ENCODE peak calls at places on chromosomes 4 and X, in ten cellular contexts. W is CD4-positive, CD25-positive, alpha-beta regulatory T cell; A is mesenchymal stem cell; V is cardiac muscle cell; N is colonic mucosa; C is left lung; L is endothelial cell of umbilical vein; S is fibroblast of lung; I is MG63; Q is A549. F is an unnamed sample.
A peak's percentile ranks its signal among the peaks of the same experiment; 100 is the strongest.

GRCh38 chr4:41095192-41095872 is 119.0 kb downstream of the APBB2 start:
- DNase-seq in W (no peak), A (no peak), V (no peak), N (no peak), C (no peak), L (no peak), S (no peak), I (no peak), Q (no peak), F (no peak)

GRCh38 chr4:93828332-93828829 is at the start of gene ATOH1:
- DNase-seq in W (no peak), A (no peak), V (no peak), N (peak; percentile 79), C (no peak), L (no peak), S (peak; percentile 7), I (peak; percentile 2), Q (peak; percentile 7), F (no peak)

GRCh38 chr4:151150821-151151580 is 51.6 kb downstream of the RPS3A start:
- DNase-seq in W (no peak), A (no peak), V (no peak), N (no peak), C (no peak), L (no peak), S (no peak), I (no peak), Q (no peak), F (no peak)

GRCh38 chr4:26907731-26908599 is 47.3 kb downstream of the STIM2 start:
- DNase-seq in W (no peak), A (no peak), V (no peak), N (no peak), C (no peak), L (peak; percentile 14), S (no peak), I (no peak), Q (no peak), F (no peak)

GRCh38 chr4:96630839-96631238 is 790.9 kb downstream of the PDHA2 start:
- DNase-seq in W (no peak), A (no peak), V (no peak), N (no peak), C (no peak), L (no peak), S (no peak), I (no peak), Q (no peak), F (no peak)

GRCh38 chrX:24100713-24101112 is 46.0 kb downstream of the EIF2S3 start:
- DNase-seq in W (no peak), A (peak; percentile 64), V (peak; percentile 48), N (no peak), C (no peak), L (peak; percentile 2), S (peak; percentile 68), I (no peak), Q (no peak), F (no peak)

GRCh38 chrX:119669424-119670037 is 23.4 kb downstream of the SEPTIN6 start:
- DNase-seq in W (no peak), A (peak; percentile 93), V (no peak), N (no peak), C (no peak), L (peak; percentile 68), S (peak; percentile 58), I (no peak), Q (no peak), F (no peak)

GRCh38 chr4:128477540-128477939 is 189.9 kb upstream of the PGRMC2 start:
- DNase-seq in W (no peak), A (no peak), V (no peak), N (no peak), C (peak; percentile 52), L (no peak), S (no peak), I (no peak), Q (no peak), F (no peak)

GRCh38 chr4:81221303-81222081 is 6.5 kb upstream of the PRKG2 start:
- DNase-seq in W (no peak), A (no peak), V (peak; percentile 30), N (no peak), C (no peak), L (no peak), S (no peak), I (no peak), Q (no peak), F (no peak)

GRCh38 chrX:15241258-15241657 is 28.6 kb downstream of the ASB9 start:
- DNase-seq in W (no peak), A (no peak), V (no peak), N (no peak), C (no peak), L (no peak), S (no peak), I (no peak), Q (no peak), F (no peak)

GRCh38 chr4:19947349-19947748 is 304.4 kb upstream of the SLIT2 start:
- DNase-seq in W (no peak), A (peak; percentile 17), V (peak; percentile 81), N (no peak), C (no peak), L (no peak), S (peak; percentile 77), I (peak; percentile 37), Q (no peak), F (no peak)

GRCh38 chr4:168679397-168680176 is 182.7 kb downstream of the PALLD start:
- DNase-seq in W (no peak), A (no peak), V (no peak), N (no peak), C (no peak), L (no peak), S (no peak), I (no peak), Q (peak; percentile 81), F (no peak)

DNA sequence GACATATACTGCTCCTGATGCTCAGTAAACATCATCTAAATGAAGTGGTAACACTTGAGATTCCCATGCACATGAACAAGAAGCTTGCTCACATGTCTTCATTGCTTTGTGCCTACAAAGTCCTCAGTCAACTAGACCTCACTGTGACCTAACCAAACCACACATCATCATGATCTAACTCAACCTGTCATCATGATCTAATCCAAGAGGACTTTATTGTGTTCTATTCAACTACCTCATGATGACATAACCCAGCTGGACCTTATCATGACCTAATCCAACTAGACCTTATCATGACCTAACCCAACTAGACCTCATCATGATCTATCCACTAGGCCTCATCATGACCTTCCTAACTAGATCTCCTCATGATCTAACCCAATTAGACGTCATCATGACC is 83.6 kb downstream of the DHRSX start:
- DNase-seq in W (no peak), A (no peak), V (no peak), N (no peak), C (no peak), L (no peak), S (peak; percentile 7), I (no peak), Q (no peak), F (no peak)
- H3K9me3 ChIP-seq in W (no peaks in the 10 kb centered on the region), A (no peaks in the 10 kb centered on the region), V (no peaks in the 10 kb centered on the region), N (no peaks in the 10 kb centered on the region), C (no peaks in the 10 kb centered on the region), L (no peaks in the 10 kb centered on the region), S (no peaks in the 10 kb centered on the region), I (no peaks in the 10 kb centered on the region), Q (no peaks in the 10 kb centered on the region), F (no peaks in the 10 kb centered on the region)

GRCh38 chr4:68358988-68359387 is 9.1 kb upstream of the YTHDC1 start:
- DNase-seq in W (no peak), A (no peak), V (no peak), N (no peak), C (no peak), L (no peak), S (no peak), I (no peak), Q (no peak), F (no peak)

GRCh38 chr4:68365068-68365467 is 15.2 kb upstream of the YTHDC1 start:
- DNase-seq in W (no peak), A (no peak), V (no peak), N (no peak), C (no peak), L (no peak), S (no peak), I (no peak), Q (no peak), F (no peak)

GRCh38 chr4:68359508-68359907 is 9.6 kb upstream of the YTHDC1 start:
- DNase-seq in W (no peak), A (peak; percentile 53), V (no peak), N (no peak), C (no peak), L (no peak), S (no peak), I (no peak), Q (no peak), F (no peak)

GRCh38 chr4:68361146-68361589 is 11.3 kb upstream of the YTHDC1 start:
- DNase-seq in W (no peak), A (peak; percentile 91), V (peak; percentile 47), N (no peak), C (no peak), L (no peak), S (peak; percentile 62), I (peak; percentile 16), Q (peak; percentile 54), F (no peak)

GRCh38 chr4:68360570-68360969 is 10.7 kb upstream of the YTHDC1 start:
- DNase-seq in W (no peak), A (no peak), V (no peak), N (no peak), C (no peak), L (no peak), S (no peak), I (no peak), Q (no peak), F (no peak)
- H3K9me3 ChIP-seq in W (no peaks in the 10 kb centered on the region), A (peaks cover 4% of the 10 kb centered on the region), V (no peaks in the 10 kb centered on the region), N (no peaks in the 10 kb centered on the region), C (no peaks in the 10 kb centered on the region), L (no peaks in the 10 kb centered on the region), S (no peaks in the 10 kb centered on the region), I (no peaks in the 10 kb centered on the region), Q (peaks cover 3% of the 10 kb centered on the region), F (peaks cover under 1% of the 10 kb centered on the region)

DNA sequence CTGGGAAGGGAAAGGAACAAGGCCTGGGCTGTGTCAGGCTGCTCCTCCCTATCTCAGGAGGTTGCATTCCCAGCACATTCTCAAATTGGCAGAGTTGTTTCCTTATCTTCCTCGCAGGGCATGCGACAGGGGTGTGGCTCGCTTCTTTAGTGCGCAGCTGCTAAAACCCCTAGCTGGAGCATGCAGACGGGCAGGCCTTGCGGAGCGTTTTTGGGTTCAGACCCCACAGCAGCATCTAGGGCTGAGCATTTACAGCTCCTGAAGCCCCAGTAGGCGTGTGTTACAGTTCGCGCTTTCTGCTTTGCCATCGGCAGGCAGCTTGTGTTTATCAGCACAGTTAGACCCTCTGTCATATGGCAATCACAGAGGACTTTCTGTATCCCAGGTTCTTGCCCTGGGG is 392.4 kb downstream of the TECRL start:
- DNase-seq in W (no peak), A (no peak), V (no peak), N (no peak), C (no peak), L (no peak), S (no peak), I (no peak), Q (no peak), F (no peak)
- H3K9me3 ChIP-seq in W (peaks cover 11% of the 10 kb centered on the region), A (peaks cover 4% of the 10 kb centered on the region), V (no peaks in the 10 kb centered on the region), N (no peaks in the 10 kb centered on the region), C (no peaks in the 10 kb centered on the region), L (no peaks in the 10 kb centered on the region), S (no peaks in the 10 kb centered on the region), I (no peaks in the 10 kb centered on the region), Q (no peaks in the 10 kb centered on the region), F (no peaks in the 10 kb centered on the region)

DNA sequence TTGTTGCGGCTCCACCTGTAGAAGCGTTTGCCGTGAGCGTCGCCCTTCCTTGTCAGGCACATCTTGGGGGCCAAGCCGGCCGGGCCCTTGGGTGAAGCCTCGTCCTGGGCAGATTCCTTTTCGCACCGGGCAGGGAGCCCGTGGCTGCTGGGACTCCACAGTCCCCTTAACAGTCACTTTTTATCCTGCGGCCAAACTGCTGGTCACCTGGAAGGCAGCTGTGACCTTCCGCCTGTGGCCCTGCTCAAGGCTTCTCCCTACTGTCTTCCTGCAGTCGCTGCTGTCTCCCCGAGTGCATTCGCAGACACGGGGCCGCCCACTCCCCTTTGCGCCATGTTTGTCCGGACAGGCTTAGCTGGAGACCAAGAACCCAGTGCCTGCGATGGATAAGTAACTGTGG is 55.0 kb downstream of the PCGF3 start:
- DNase-seq in W (no peak), A (no peak), V (no peak), N (no peak), C (no peak), L (no peak), S (no peak), I (no peak), Q (no peak), F (no peak)
- H3K9me3 ChIP-seq in W (no peaks in the 10 kb centered on the region), A (no peaks in the 10 kb centered on the region), V (no peaks in the 10 kb centered on the region), N (no peaks in the 10 kb centered on the region), C (no peaks in the 10 kb centered on the region), L (no peaks in the 10 kb centered on the region), S (no peaks in the 10 kb centered on the region), I (no peaks in the 10 kb centered on the region), Q (no peaks in the 10 kb centered on the region), F (no peaks in the 10 kb centered on the region)

F was measured in T-helper 17 cell.